ENCODE peak calls at places on chromosomes 2 and 18, in five cellular contexts. B, L, Q, Z and S are unnamed samples. For H3K9me3, the result is how much of the 10 kb centered on the place peaks cover.

GRCh38 chr2:98454500-98455235 is 10.0 kb downstream of the INPP4A start:
- DNase-seq in B (peak), L (peak), Q (no peak), Z (peak), S (no peak)

GRCh38 chr18:36420826-36421225 is 123.3 kb downstream of the FHOD3 start:
- DNase-seq in B (peak), L (no peak), Q (no peak), Z (no peak), S (no peak)

GRCh38 chr2:101089942-101090799 is 61.0 kb downstream of the TBC1D8 start:
- DNase-seq in B (no peak), L (no peak), Q (no peak), Z (no peak), S (no peak)

GRCh38 chr2:121456325-121456724 is 74.4 kb upstream of the RNU4ATAC start:
- DNase-seq in B (no peak), L (no peak), Q (no peak), Z (no peak), S (no peak)

GRCh38 chr2:199804831-199805230 is 46.2 kb downstream of the FTCDNL1 start:
- DNase-seq in B (no peak), L (no peak), Q (no peak), Z (no peak), S (no peak)

GRCh38 chr2:161152302-161152701 is 7.9 kb upstream of the TANK start:
- DNase-seq in B (no peak), L (no peak), Q (no peak), Z (no peak), S (no peak)

GRCh38 chr18:49761771-49762170 is 51.6 kb downstream of the ACAA2 start:
- DNase-seq in B (no peak), L (no peak), Q (no peak), Z (no peak), S (no peak)

GRCh38 chr2:147030966-147031760 is 813.7 kb upstream of the ACVR2A start:
- DNase-seq in B (peak), L (no peak), Q (no peak), Z (no peak), S (no peak)

GRCh38 chr2:187655001-187655400 is 100.8 kb upstream of the TFPI start:
- DNase-seq in B (no peak), L (no peak), Q (no peak), Z (no peak), S (no peak)

GRCh38 chr2:144513388-144514100 is 6.4 kb downstream of the ZEB2 start:
- DNase-seq in B (peak), L (no peak), Q (no peak), Z (no peak), S (no peak)

GRCh38 chr2:135756692-135757091 is 15.0 kb downstream of the UBXN4 start:
- DNase-seq in B (no peak), L (no peak), Q (no peak), Z (no peak), S (no peak)
- H3K9me3 ChIP-seq in B (under half), L (under half), Q (under half), Z (under half), S (under half)

DNA sequence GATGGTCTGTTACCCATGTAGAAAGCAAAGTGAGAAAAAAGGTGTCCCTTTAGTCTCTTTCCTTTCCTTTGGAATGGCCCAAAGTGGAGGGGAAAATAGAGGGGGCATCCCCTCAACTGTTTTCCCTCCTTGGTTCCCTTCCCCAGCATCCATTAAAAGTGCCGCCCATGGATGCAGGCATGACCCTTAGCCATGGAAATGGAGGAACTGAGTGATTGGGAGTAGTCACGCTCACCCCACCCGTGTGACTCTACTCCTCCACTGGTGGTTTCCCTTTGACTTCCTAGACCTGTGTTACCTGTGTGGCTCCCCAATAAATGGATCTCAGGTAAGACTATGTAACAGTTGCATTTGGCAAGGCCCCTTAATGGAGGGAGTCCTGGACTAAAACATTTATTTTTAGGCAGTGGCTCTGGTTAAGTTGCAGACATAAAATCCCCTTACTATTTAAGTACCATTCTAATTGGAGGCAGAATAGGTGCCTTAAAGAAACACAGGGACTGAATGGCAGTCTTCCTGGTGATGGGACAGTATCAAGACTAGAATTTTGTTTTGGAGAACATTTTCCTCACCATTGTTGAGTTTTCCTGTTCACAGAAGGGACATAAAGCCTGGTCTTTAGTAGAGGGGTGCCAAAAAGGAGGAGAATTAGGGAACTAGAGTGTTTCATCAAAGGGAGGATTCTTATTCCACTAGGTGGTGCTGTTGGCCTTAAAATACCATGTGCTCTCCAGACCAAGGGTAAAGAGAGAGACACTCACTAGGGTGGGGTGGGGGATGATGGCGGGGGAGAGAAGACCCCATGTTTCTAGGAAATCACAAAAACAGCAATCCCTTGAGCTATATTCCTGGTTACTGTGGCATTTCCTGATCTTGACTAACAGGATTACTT is 25.7 kb upstream of the PLA2R1 start:
- DNase-seq in B (peak), L (no peak), Q (no peak), Z (no peak), S (peak)
- H3K9me3 ChIP-seq in B (under half), L (under half), Q (under half), Z (under half), S (under half)

GRCh38 chr18:48742304-48742703 is 203.5 kb downstream of the CTIF start:
- DNase-seq in B (no peak), L (no peak), Q (no peak), Z (no peak), S (no peak)

GRCh38 chr18:48743046-48743445 is 204.2 kb downstream of the CTIF start:
- DNase-seq in B (peak), L (no peak), Q (peak), Z (peak), S (no peak)

GRCh38 chr18:48740846-48741485 is 202.1 kb downstream of the CTIF start:
- DNase-seq in B (no peak), L (no peak), Q (peak), Z (no peak), S (no peak)

GRCh38 chr18:48741866-48742265 is 203.0 kb downstream of the CTIF start:
- DNase-seq in B (no peak), L (no peak), Q (no peak), Z (no peak), S (no peak)

DNA sequence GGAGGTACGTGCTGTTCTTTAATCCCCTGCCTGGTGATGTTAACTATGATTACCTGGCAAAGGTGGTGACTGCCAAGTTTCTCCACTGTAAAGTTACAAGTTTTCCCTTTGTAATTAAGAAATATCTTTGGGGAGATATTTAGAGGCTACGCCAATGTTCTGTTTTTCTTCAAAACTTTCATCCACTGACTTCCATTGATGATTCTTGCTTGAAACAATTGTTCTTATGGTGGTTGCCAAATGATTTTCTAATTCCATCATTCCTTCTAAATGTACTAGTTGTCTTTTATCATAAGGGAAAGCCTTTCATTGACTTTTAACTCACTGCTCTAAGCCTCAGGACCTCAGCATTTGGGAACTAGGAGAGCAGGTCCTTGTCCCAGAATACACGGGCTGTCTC is 205.5 kb downstream of the SMAD7 start:
- DNase-seq in B (no peak), L (no peak), Q (no peak), Z (no peak), S (no peak)
- H3K9me3 ChIP-seq in B (under half), L (under half), Q (under half), Z (under half), S (under half)

GRCh38 chr2:11414372-11415124 is 51.4 kb downstream of the E2F6 start:
- DNase-seq in B (no peak), L (no peak), Q (no peak), Z (no peak), S (no peak)

GRCh38 chr2:11416191-11416590 is 49.8 kb downstream of the E2F6 start:
- DNase-seq in B (no peak), L (no peak), Q (no peak), Z (no peak), S (peak)

GRCh38 chr2:11417946-11418585 is 47.9 kb downstream of the E2F6 start:
- DNase-seq in B (no peak), L (no peak), Q (no peak), Z (no peak), S (peak)

GRCh38 chr2:11419781-11420180 is 46.2 kb downstream of the E2F6 start:
- DNase-seq in B (no peak), L (no peak), Q (peak), Z (no peak), S (no peak)

DNA sequence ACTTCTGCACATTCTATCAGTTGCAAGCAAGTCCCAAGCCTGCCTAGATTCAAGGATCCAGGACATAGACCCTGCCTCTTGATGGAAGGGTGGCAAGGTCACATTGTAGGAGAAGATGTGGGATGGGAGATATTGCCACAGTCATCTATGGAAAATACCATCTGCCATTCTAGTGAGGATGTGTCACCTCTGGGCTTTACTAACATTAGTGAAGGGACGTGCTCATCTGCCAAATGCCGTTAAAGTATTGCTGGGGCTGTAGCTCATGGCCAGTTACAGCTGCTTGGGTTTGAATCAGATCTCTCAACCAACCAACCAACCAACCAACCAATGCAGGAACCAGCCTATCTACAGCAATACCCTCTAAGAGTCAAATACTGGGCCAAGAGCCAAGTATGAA is 49.0 kb downstream of the E2F6 start:
- DNase-seq in B (no peak), L (no peak), Q (no peak), Z (no peak), S (no peak)
- H3K9me3 ChIP-seq in B (under half), L (under half), Q (under half), Z (under half), S (under half)

GRCh38 chr2:115297056-115297455 is 854.6 kb downstream of the DPP10 start:
- DNase-seq in B (no peak), L (no peak), Q (no peak), Z (no peak), S (no peak)

GRCh38 chr2:115290478-115290877 is 848.0 kb downstream of the DPP10 start:
- DNase-seq in B (no peak), L (no peak), Q (no peak), Z (no peak), S (no peak)

GRCh38 chr2:115294999-115295398 is 852.6 kb downstream of the DPP10 start:
- DNase-seq in B (no peak), L (no peak), Q (no peak), Z (no peak), S (no peak)

GRCh38 chr2:115292742-115293141 is 850.3 kb downstream of the DPP10 start:
- DNase-seq in B (no peak), L (no peak), Q (no peak), Z (no peak), S (no peak)
- H3K9me3 ChIP-seq in B (under half), L (under half), Q (under half), Z (under half), S (under half)

DNA sequence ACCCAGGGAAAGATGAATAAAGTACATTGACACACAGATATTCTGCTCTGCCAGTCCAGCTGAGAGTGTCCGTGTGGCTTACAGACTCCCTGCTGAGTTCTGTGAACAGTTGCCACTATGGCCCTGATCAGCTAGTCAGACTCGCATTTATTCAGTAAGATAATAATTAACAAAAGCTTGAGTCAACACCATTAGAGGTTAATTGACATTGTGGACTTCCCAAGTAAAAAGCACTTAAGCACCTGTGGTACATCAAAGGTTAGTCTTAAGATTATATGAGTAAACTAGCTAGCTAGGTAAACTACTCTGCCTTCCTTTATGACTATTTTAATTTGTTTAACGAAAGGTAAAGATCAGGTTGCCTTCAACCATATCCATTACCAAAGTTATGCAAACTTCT is 33.7 kb downstream of the ANKRD30B start:
- DNase-seq in B (no peak), L (no peak), Q (no peak), Z (no peak), S (no peak)
- H3K9me3 ChIP-seq in B (under half), L (under half), Q (under half), Z (under half), S (under half)